ENCODE peak calls at places on chromosome 2, in four cellular contexts. N is OCI-LY7, C is endothelial cell of umbilical vein, D is PC-3. E is an unnamed sample.
A peak's percentile ranks its signal among the peaks of the same experiment; 100 is the strongest.

GRCh38 chr2:27727257-27727656 is 44.3 kb upstream of the MRPL33 start:
- DNase-seq in C (peak; percentile 58), N (no peak), D (no peak), E (no peak)

GRCh38 chr2:239311132-239312040 is 89.4 kb downstream of the HDAC4 start:
- DNase-seq in N (no peak), C (no peak), D (no peak), E (no peak)

GRCh38 chr2:226030369-226031077 is 631.0 kb downstream of the NYAP2 start:
- DNase-seq in D (no peak), C (no peak), N (no peak), E (no peak)

GRCh38 chr2:20596193-20596972 is 54.5 kb downstream of the HS1BP3 start:
- DNase-seq in C (no peak), N (peak; percentile 13), D (no peak), E (no peak)

GRCh38 chr2:38274286-38275276 is 102.5 kb downstream of the ATL2 start:
- DNase-seq in D (peak; percentile 83), N (peak; percentile 73), C (peak; percentile 77), E (peak; percentile 58)

GRCh38 chr2:238496756-238497609 is 70.3 kb downstream of the ASB1 start:
- DNase-seq in D (no peak), N (no peak), C (no peak), E (no peak)

GRCh38 chr2:28576714-28577113 is 80.9 kb downstream of the PLB1 start:
- DNase-seq in C (no peak), N (no peak), D (peak; percentile 42), E (no peak)

GRCh38 chr2:127398239-127398590 is 10.4 kb upstream of the MAP3K2 start:
- DNase-seq in C (peak; percentile 91), N (no peak), D (peak; percentile 97), E (peak; percentile 88)

GRCh38 chr2:219636144-219636915 is 8.9 kb downstream of the SLC4A3 start:
- DNase-seq in D (no peak), N (no peak), C (no peak), E (no peak)

GRCh38 chr2:65420712-65421431 is 11.5 kb downstream of the SPRED2 start:
- DNase-seq in N (peak; percentile 83), C (peak; percentile 82), D (peak; percentile 83), E (no peak)

GRCh38 chr2:66508358-66509071 is 73.6 kb downstream of the MEIS1 start:
- DNase-seq in D (no peak), C (peak; percentile 47), N (no peak), E (no peak)

GRCh38 chr2:159195719-159196118 is 90.8 kb downstream of the WDSUB1 start:
- DNase-seq in D (no peak), C (no peak), N (no peak), E (no peak)

GRCh38 chr2:216341151-216341550 is 31.1 kb downstream of the MARCHF4 start:
- DNase-seq in D (no peak), C (no peak), N (no peak), E (no peak)
- H3K79me2 ChIP-seq in D (no peaks in the 10 kb centered on the region), C (no peaks in the 10 kb centered on the region), N (no peaks in the 10 kb centered on the region), E (no peaks in the 10 kb centered on the region)

DNA sequence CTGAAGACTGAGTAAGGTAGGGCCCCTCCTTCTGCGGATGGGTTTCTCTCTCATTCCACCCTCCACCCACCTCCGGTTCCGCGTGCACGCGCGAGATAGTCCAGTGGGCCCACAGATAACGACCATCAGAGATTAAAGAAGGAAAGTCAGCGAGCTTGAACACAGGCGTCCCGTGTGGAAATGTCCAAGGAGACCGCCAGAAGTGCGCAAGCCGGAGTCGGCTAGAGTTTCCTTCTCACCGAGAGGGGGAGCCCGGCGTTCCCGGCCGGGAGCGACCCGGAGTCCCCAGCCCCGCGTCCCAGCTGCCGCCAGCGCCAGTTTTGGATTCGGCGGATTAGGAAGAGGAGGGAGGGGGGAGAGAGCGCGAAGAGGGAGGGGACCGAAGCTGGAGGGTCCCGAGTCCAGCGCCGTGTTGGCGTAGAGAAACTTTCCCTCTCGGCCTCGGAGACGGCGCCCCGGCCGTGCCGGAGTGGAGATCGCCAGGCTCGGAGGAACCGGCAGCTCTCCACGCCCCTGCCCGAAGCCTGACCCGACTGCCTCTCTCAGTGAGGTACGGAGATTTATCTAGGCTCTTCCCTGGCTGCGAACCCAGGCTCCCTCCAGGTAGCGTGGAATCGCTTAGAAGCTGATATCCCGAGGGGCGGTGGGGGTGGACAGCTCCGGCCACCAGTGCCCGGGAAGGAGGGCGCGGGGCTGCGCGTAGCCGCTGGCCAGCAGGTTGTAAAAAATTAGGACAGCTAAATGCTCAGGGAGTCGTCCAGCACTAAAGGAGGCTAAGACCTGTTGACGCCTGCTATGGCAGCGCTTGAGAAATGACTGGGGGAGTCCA is at the start of gene GULP1:
- DNase-seq in D (peak; percentile 75), C (peak; percentile 83), N (no peak), E (peak; percentile 72)
- H3K79me2 ChIP-seq in D (peaks cover 61% of the 10 kb centered on the region), C (peaks cover 34% of the 10 kb centered on the region), N (no peaks in the 10 kb centered on the region), E (peaks cover 26% of the 10 kb centered on the region)

GRCh38 chr2:101140978-101141655 is 10.1 kb downstream of the TBC1D8 start:
- DNase-seq in D (peak; percentile 70), N (no peak), C (no peak), E (no peak)
- H3K79me2 ChIP-seq in D (peaks cover 100% of the 10 kb centered on the region), N (no peaks in the 10 kb centered on the region), C (peaks cover 91% of the 10 kb centered on the region), E (peaks cover 86% of the 10 kb centered on the region)

GRCh38 chr2:69918391-69918790 is 3.5 kb downstream of the MXD1 start:
- DNase-seq in N (peak; percentile 47), D (no peak), C (no peak), E (no peak)

GRCh38 chr2:69916151-69916550 is 1.2 kb downstream of the MXD1 start:
- DNase-seq in C (peak; percentile 35), N (no peak), D (peak; percentile 74), E (no peak)

GRCh38 chr2:69915050-69915945 is at the start of gene MXD1:
- DNase-seq in N (no peak), D (peak; percentile 16), C (no peak), E (peak; percentile 16)

GRCh38 chr2:69914235-69915049 is 467 bp upstream of the MXD1 start:
- DNase-seq in N (peak; percentile 100), C (peak; percentile 100), D (peak; percentile 99), E (peak; percentile 100)

DNA sequence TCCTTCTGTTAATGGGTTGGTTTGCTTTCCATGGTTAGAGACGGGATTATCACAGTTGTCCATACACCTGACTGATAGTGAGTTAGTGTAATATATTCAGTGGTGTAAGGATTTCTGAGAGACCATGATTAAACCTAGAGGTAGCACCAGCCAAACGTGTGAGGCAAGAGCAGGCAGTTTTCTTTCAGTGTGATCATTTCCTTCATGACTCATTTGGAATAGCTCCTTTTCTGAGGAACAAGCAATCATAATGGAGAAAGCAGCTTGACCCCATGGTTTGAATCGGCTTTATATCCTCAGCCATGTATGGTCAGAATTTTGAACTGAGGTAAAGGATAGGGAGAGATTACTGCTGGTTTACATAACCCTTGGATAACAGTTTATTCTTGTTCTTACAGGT is 2.9 kb downstream of the MXD1 start:
- DNase-seq in D (peak; percentile 77), N (no peak), C (peak; percentile 93), E (peak; percentile 82)
- H3K79me2 ChIP-seq in D (peaks cover 38% of the 10 kb centered on the region), N (no peaks in the 10 kb centered on the region), C (peaks cover 13% of the 10 kb centered on the region), E (peaks cover 24% of the 10 kb centered on the region)

DNA sequence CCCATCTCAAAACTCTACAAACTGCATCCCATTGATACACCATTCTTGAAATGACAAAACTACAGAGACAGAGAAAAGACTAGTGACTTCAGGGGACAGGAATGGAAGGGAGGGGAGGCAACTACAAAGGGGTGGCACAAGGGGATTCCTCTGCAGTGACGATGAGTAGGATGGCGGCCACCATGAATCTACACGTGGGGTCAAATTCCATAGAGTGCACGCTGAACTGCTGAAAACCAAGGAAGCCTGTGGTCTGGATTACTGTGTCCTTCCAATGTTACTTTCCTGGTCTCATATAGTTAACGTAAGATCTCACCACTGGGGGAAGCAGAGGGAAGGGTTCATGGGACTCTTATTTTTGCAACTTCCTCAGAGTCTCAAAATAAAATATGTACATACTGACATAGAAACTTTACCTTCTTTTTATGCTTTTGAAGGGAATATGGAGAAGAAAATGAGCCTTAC is 23.6 kb downstream of the COX7A2L start:
- DNase-seq in C (no peak), D (no peak), N (peak; percentile 4), E (no peak)
- H3K79me2 ChIP-seq in C (peaks cover 2% of the 10 kb centered on the region), D (peaks cover 13% of the 10 kb centered on the region), N (no peaks in the 10 kb centered on the region), E (peaks cover 29% of the 10 kb centered on the region)